ENCODE peak calls at places on chromosomes 1 and 21, in seven cellular contexts. S is lung, L is left lung, W is gastrocnemius medialis, X is right lobe of liver, I is thoracic aorta, V is HepG2. A is an unnamed sample.

GRCh38 chr21:17446737-17447136 is 66.1 kb upstream of the CXADR start:
- ATAC-seq in W (no peak), V (no peak), L (peak; percentile 39), I (no peak), S (no peak), X (peak; percentile 19), A (no peak)

GRCh38 chr21:25664462-25665070 is 25.5 kb downstream of the JAM2 start:
- ATAC-seq in I (no peak), W (no peak), V (no peak), S (no peak), L (no peak), X (no peak), A (peak; percentile 28)

GRCh38 chr21:31088196-31088751 is 50.0 kb upstream of the KRTAP19-8 start:
- ATAC-seq in I (no peak), W (no peak), S (no peak), V (no peak), L (no peak), X (no peak), A (no peak)

GRCh38 chr1:10634428-10635384 is 160.0 kb downstream of the PEX14 start:
- ATAC-seq in L (peak; percentile 6), W (no peak), V (peak; percentile 55), I (peak; percentile 34), S (no peak), X (peak; percentile 36), A (peak; percentile 40)

GRCh38 chr1:177871633-177872562 is 98.0 kb downstream of the SEC16B start:
- ATAC-seq in L (peak; percentile 40), W (no peak), S (no peak), I (no peak), X (peak; percentile 33), V (peak; percentile 67), A (no peak)

GRCh38 chr1:30908446-30908885 is at the start of gene SDC3:
- ATAC-seq in W (peak; percentile 12), X (peak; percentile 59), S (peak; percentile 50), V (peak; percentile 20), L (peak; percentile 57), I (no peak), A (peak; percentile 75)

GRCh38 chr1:118974641-118975040 is 13.5 kb downstream of the TBX15 start:
- ATAC-seq in V (no peak), I (no peak), W (no peak), X (no peak), L (no peak), S (no peak), A (no peak)

GRCh38 chr1:108645479-108646184 is 15.3 kb downstream of the HENMT1 start:
- ATAC-seq in X (no peak), S (no peak), L (no peak), I (no peak), V (no peak), W (no peak), A (no peak)

GRCh38 chr1:214003233-214003632 is 15.5 kb downstream of the PROX1 start:
- ATAC-seq in L (no peak), S (no peak), I (no peak), X (no peak), V (no peak), W (no peak), A (no peak)

GRCh38 chr1:245580651-245581050 is 425.9 kb downstream of the KIF26B start:
- ATAC-seq in I (no peak), X (no peak), L (no peak), S (no peak), V (no peak), W (no peak), A (no peak)

GRCh38 chr1:178536844-178537371 is 24.0 kb downstream of the TEX35 start:
- ATAC-seq in V (peak; percentile 46), S (peak; percentile 66), L (peak; percentile 73), I (no peak), W (peak; percentile 90), X (peak; percentile 88), A (peak; percentile 72)

GRCh38 chr1:238384381-238384780 is 493.7 kb upstream of the ZP4 start:
- ATAC-seq in V (no peak), I (no peak), L (no peak), X (no peak), W (no peak), S (no peak), A (no peak)

GRCh38 chr1:176897350-176898236 is 266.9 kb downstream of the ASTN1 start:
- ATAC-seq in I (no peak), W (peak; percentile 76), V (peak; percentile 94), S (no peak), L (peak; percentile 91), X (peak; percentile 71), A (peak; percentile 35)

GRCh38 chr1:21255284-21255942 is 34.9 kb downstream of the ECE1 start:
- ATAC-seq in I (peak; percentile 60), S (peak; percentile 82), W (peak; percentile 79), V (peak; percentile 79), L (peak; percentile 86), X (peak; percentile 66), A (peak; percentile 75)
- H3K27ac ChIP-seq in I (peak overlapping the region; percentile 88), S (no peak overlapping the region), W (peak overlapping the region; percentile 9), V (no peak overlapping the region), L (no peak overlapping the region), X (no peak overlapping the region), A (peak overlapping the region; percentile 76)

GRCh38 chr21:33348728-33349127 is 24.0 kb downstream of the IFNAR1 start:
- ATAC-seq in S (no peak), V (no peak), W (no peak), L (no peak), I (no peak), X (no peak), A (no peak)
- H3K36me3 ChIP-seq in S (peaks cover 10% of the 10 kb centered on the region), V (peaks cover 1% of the 10 kb centered on the region), W (peaks cover 53% of the 10 kb centered on the region), L (peaks cover 89% of the 10 kb centered on the region), I (peaks cover 22% of the 10 kb centered on the region), X (peaks cover 34% of the 10 kb centered on the region), A (peaks cover 92% of the 10 kb centered on the region)

GRCh38 chr1:3026581-3027511 is 5.6 kb downstream of the ACTRT2 start:
- ATAC-seq in I (no peak), S (no peak), W (no peak), L (no peak), X (no peak), V (no peak), A (no peak)
- H3K4me1 ChIP-seq in I (no peaks in the 10 kb centered on the region), S (no peaks in the 10 kb centered on the region), W (no peaks in the 10 kb centered on the region), L (no peaks in the 10 kb centered on the region), X (no peaks in the 10 kb centered on the region), V (no peaks in the 10 kb centered on the region), A (no peaks in the 10 kb centered on the region)

GRCh38 chr21:45949928-45950739 is 31.4 kb upstream of the COL6A1 start:
- ATAC-seq in I (no peak), L (no peak), V (no peak), S (no peak), W (peak; percentile 9), X (no peak), A (no peak)

GRCh38 chr21:45951676-45952075 is 29.9 kb upstream of the COL6A1 start:
- ATAC-seq in I (no peak), X (no peak), S (no peak), V (no peak), L (no peak), W (no peak), A (no peak)

GRCh38 chr21:45948576-45949141 is 32.9 kb upstream of the COL6A1 start:
- ATAC-seq in X (no peak), S (no peak), I (no peak), W (no peak), L (no peak), V (no peak), A (no peak)

GRCh38 chr21:45952974-45953373 is 28.6 kb upstream of the COL6A1 start:
- ATAC-seq in W (no peak), I (no peak), V (no peak), S (no peak), X (no peak), L (no peak), A (no peak)

GRCh38 chr21:45950740-45951515 is 30.6 kb upstream of the COL6A1 start:
- ATAC-seq in W (peak; percentile 55), I (peak; percentile 24), X (no peak), V (no peak), L (peak; percentile 81), S (no peak), A (peak; percentile 79)
- H3K27ac ChIP-seq in W (no peak overlapping the region), I (peak overlapping the region; percentile 53), X (no peak overlapping the region), V (no peak overlapping the region), L (no peak overlapping the region), S (no peak overlapping the region), A (peak overlapping the region; percentile 70)

GRCh38 chr1:220013497-220013896 is 32.8 kb downstream of the EPRS1 start:
- ATAC-seq in L (peak; percentile 41), W (no peak), X (no peak), I (no peak), S (no peak), V (no peak), A (no peak)

GRCh38 chr1:220019071-220019470 is 27.2 kb downstream of the EPRS1 start:
- ATAC-seq in V (no peak), X (no peak), I (no peak), W (no peak), S (no peak), L (no peak), A (no peak)
- H3K36me3 ChIP-seq in V (peaks cover 14% of the 10 kb centered on the region), X (peaks cover 64% of the 10 kb centered on the region), I (peaks cover 41% of the 10 kb centered on the region), W (peaks cover 73% of the 10 kb centered on the region), S (peaks cover 26% of the 10 kb centered on the region), L (peaks cover 97% of the 10 kb centered on the region), A (peaks cover 6% of the 10 kb centered on the region)

DNA sequence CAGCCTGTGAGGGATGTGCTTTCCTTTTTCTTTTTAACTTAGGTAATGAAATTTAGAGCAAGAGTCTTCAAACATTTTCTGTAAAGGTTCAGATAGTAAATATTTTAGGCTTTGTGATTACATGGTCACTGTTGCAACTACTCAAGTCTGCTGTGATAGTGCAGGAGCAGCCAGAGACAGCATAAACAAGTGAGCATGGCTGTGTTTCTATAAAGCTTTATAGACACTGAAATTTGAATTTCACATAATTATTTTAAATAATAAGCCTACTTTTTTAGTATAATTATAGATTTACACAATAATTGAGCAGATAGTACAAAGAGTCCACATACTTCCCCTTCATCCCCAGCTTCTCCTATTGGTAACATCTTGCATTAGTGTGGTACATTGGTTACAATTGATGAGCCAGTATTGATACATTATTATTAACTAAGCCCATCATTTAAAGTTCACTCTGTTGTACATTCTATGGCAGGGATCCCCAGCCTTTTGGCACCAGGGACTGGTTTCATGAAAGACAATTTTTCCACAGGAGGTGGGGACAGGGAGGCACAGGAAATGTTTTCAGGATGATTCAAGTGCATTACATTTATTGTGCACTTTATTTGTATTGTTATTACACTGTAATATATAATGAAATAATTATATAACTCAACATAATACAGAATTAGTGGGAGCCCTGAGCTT is 3.0 kb downstream of the ATF6 start:
- ATAC-seq in L (no peak), W (no peak), I (no peak), V (no peak), S (no peak), X (no peak), A (no peak)
- H3K4me1 ChIP-seq in L (peaks cover 16% of the 10 kb centered on the region), W (peaks cover 50% of the 10 kb centered on the region), I (peaks cover 27% of the 10 kb centered on the region), V (peaks cover 20% of the 10 kb centered on the region), S (peaks cover 2% of the 10 kb centered on the region), X (no peaks in the 10 kb centered on the region), A (no peaks in the 10 kb centered on the region)

DNA sequence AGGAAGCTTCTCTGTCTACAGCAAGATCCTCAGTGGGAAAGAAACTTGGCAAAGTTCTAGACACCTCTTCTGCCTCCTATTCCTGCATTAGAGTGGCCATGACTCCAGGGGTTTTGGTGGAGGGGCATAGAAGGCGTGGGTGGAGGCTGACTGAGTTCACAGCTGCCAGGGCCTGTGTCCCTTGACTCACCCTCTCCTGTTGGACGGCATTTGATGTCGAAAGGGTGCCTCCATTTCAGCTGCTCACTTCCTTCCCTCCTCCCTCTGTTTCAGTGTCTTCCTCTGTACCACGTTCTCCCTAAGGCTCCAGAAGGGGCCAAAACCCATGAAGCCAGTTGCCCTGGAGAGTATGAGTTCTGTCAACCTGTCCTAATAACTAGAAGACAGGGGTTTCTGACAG is 637 bp downstream of the TMEM79 start:
- ATAC-seq in I (no peak), W (no peak), X (no peak), V (no peak), L (no peak), S (no peak), A (no peak)
- H3K27ac ChIP-seq in I (no peak overlapping the region), W (no peak overlapping the region), X (no peak overlapping the region), V (no peak overlapping the region), L (no peak overlapping the region), S (no peak overlapping the region), A (no peak overlapping the region)

GRCh38 chr1:70293186-70293843 is 61.2 kb downstream of the ANKRD13C start:
- ATAC-seq in W (no peak), S (no peak), L (no peak), I (no peak), V (no peak), X (peak; percentile 93), A (no peak)
- H3K36me3 ChIP-seq in W (peaks cover 36% of the 10 kb centered on the region), S (peaks cover 13% of the 10 kb centered on the region), L (peaks cover 66% of the 10 kb centered on the region), I (peaks cover 8% of the 10 kb centered on the region), V (peaks cover 7% of the 10 kb centered on the region), X (peaks cover 17% of the 10 kb centered on the region), A (peaks cover 84% of the 10 kb centered on the region)